ENCODE peak calls at places on chromosomes 3 and 15, in five cellular contexts. O, N, C, L and V are unnamed samples.
A peak's percentile ranks its signal among the peaks of the same experiment; 100 is the strongest.

GRCh38 chr3:197132916-197133530 is 103.4 kb upstream of the MELTF start:
- DNase-seq in L (no peak), N (no peak), C (no peak), O (no peak), V (no peak)

GRCh38 chr15:38130200-38130567 is 122.5 kb upstream of the SPRED1 start:
- DNase-seq in L (no peak), N (no peak), O (no peak), C (no peak), V (no peak)

GRCh38 chr15:25345943-25346342 is 92.9 kb downstream of the UBE3A start:
- DNase-seq in C (peak; percentile 3), L (peak; percentile 7), O (no peak), N (no peak), V (no peak)

GRCh38 chr3:14522129-14522691 is 17.9 kb downstream of the GRIP2 start:
- DNase-seq in L (no peak), C (no peak), N (no peak), O (peak; percentile 50), V (no peak)

GRCh38 chr3:128487813-128488635 is 5.0 kb downstream of the GATA2 start:
- DNase-seq in C (peak; percentile 23), L (peak; percentile 45), O (peak; percentile 90), N (no peak), V (no peak)

GRCh38 chr3:55797775-55798174 is 310.7 kb upstream of the WNT5A start:
- DNase-seq in C (no peak), O (no peak), L (no peak), N (no peak), V (no peak)

GRCh38 chr3:154718058-154718457 is 288.1 kb upstream of the GPR149 start:
- DNase-seq in N (no peak), O (no peak), C (no peak), L (no peak), V (no peak)

GRCh38 chr15:64841258-64842098 is at the start of gene PLEKHO2:
- DNase-seq in O (peak; percentile 96), L (peak; percentile 89), N (no peak), C (peak; percentile 96), V (no peak)

GRCh38 chr3:119375510-119375909 is 81.3 kb downstream of the ARHGAP31 start:
- DNase-seq in O (no peak), C (no peak), N (no peak), L (no peak), V (no peak)

GRCh38 chr15:49286649-49287394 is 116.8 kb downstream of the GALK2 start:
- DNase-seq in C (no peak), L (no peak), N (no peak), O (no peak), V (no peak)

GRCh38 chr15:53910236-53910849 is 67.9 kb upstream of the UNC13C start:
- DNase-seq in C (no peak), L (no peak), O (no peak), N (no peak), V (no peak)

GRCh38 chr15:37261685-37262084 is 161.3 kb upstream of the MEIS2 start:
- DNase-seq in C (no peak), L (no peak), N (no peak), O (no peak), V (no peak)

GRCh38 chr15:49168026-49168425 is 2.0 kb upstream of the GALK2 start:
- DNase-seq in N (no peak), L (no peak), O (no peak), C (no peak), V (no peak)

GRCh38 chr15:38231430-38231829 is 21.2 kb upstream of the SPRED1 start:
- DNase-seq in N (no peak), O (peak; percentile 33), C (no peak), L (no peak), V (no peak)

GRCh38 chr3:48694610-48695051 is 8.9 kb upstream of the NCKIPSD start:
- DNase-seq in C (peak; percentile 53), N (no peak), L (no peak), O (peak; percentile 92), V (no peak)

GRCh38 chr3:100833483-100833882 is 124.2 kb downstream of the TFG start:
- DNase-seq in C (peak; percentile 13), N (no peak), O (no peak), L (no peak), V (no peak)

GRCh38 chr15:40038267-40038653 is 721 bp downstream of the SRP14 start:
- DNase-seq in N (no peak), L (no peak), O (no peak), C (no peak), V (no peak)

GRCh38 chr3:131591394-131591990 is 88.7 kb upstream of the MRPL3 start:
- DNase-seq in N (no peak), L (no peak), C (no peak), O (peak; percentile 60), V (no peak)

GRCh38 chr3:129045675-129046036 is 14.9 kb upstream of the GP9 start:
- DNase-seq in C (no peak), O (no peak), L (no peak), N (no peak), V (no peak)

GRCh38 chr3:63067999-63068645 is 192.9 kb upstream of the CADPS start:
- DNase-seq in N (no peak), C (no peak), O (peak; percentile 34), L (no peak), V (no peak)

GRCh38 chr3:108447096-108447847 is 63.1 kb downstream of the MYH15 start:
- DNase-seq in L (no peak), O (no peak), N (no peak), C (no peak), V (no peak)

GRCh38 chr3:138935505-138935863 is 11.5 kb downstream of the FOXL2 start:
- DNase-seq in N (no peak), C (no peak), O (no peak), L (no peak), V (no peak)

GRCh38 chr15:82263350-82263749 is 732 bp downstream of the SAXO2 start:
- DNase-seq in C (no peak), L (no peak), N (no peak), O (no peak), V (peak; percentile 15)

GRCh38 chr3:50587373-50587772 is 18.1 kb downstream of the HEMK1 start:
- DNase-seq in O (no peak), C (no peak), L (no peak), N (no peak), V (no peak)

GRCh38 chr3:150697646-150698045 is 6.1 kb downstream of the ERICH6 start:
- DNase-seq in L (no peak), O (no peak), C (no peak), N (no peak), V (no peak)

GRCh38 chr3:117661636-117662095 is 952.1 kb downstream of the TUSC7 start:
- DNase-seq in O (no peak), C (no peak), N (no peak), L (no peak), V (no peak)

GRCh38 chr15:77030928-77031375 is 36.0 kb downstream of the PSTPIP1 start:
- DNase-seq in O (peak; percentile 7), N (no peak), C (no peak), L (no peak), V (no peak)

GRCh38 chr3:52317601-52318000 is 1.5 kb downstream of the DNAH1 start:
- DNase-seq in O (peak; percentile 69), C (no peak), N (no peak), L (no peak), V (no peak)

GRCh38 chr15:65285291-65286068 is 1.2 kb downstream of the PARP16 start:
- DNase-seq in C (no peak), O (no peak), N (no peak), L (no peak), V (no peak)

GRCh38 chr3:14429237-14429636 is 26.8 kb downstream of the SLC6A6 start:
- DNase-seq in C (no peak), N (no peak), L (no peak), O (no peak), V (no peak)

GRCh38 chr3:158918008-158918407 is 116.2 kb downstream of the MFSD1 start:
- DNase-seq in L (no peak), O (peak; percentile 59), C (peak; percentile 9), N (peak; percentile 54), V (peak; percentile 30)

GRCh38 chr15:52018693-52019393 is at the start of gene MAPK6:
- DNase-seq in O (peak; percentile 96), L (peak; percentile 80), N (no peak), C (peak; percentile 89), V (peak; percentile 56)

GRCh38 chr15:95085056-95085455 is 853.7 kb downstream of the MCTP2 start:
- DNase-seq in C (no peak), L (no peak), N (no peak), O (no peak), V (no peak)

GRCh38 chr15:45276851-45277250 is 24.8 kb downstream of the SLC28A2 start:
- DNase-seq in L (no peak), N (no peak), O (no peak), C (no peak), V (no peak)

GRCh38 chr15:61518191-61518950 is 289.3 kb upstream of the RORA start:
- DNase-seq in O (no peak), L (no peak), C (no peak), N (no peak), V (no peak)

GRCh38 chr3:126128504-126129407 is 44.8 kb upstream of the SLC41A3 start:
- DNase-seq in N (no peak), C (no peak), L (no peak), O (no peak), V (no peak)

GRCh38 chr3:117059054-117059989 is 349.7 kb downstream of the TUSC7 start:
- DNase-seq in O (no peak), C (no peak), L (no peak), N (no peak), V (no peak)